ENCODE peak calls at places on chromosomes 3 and 15, in nine cellular contexts. D is activated naive CD4-positive, alpha-beta T cell treated with anti-CD3 and anti-CD28 coated beads for 36 hours; P is NCI-H774; X is GM06990; Q is NCI-H1417; H is T-helper 22 cell; Z is HT1080; S is T-helper 1 cell; E is stimulated activated CD8-positive, alpha-beta memory T cell treated with anti-CD3 and anti-CD28 coated beads, Interleukin-15, amount 100 ng/mL, for 24 hours. F is an unnamed sample.

GRCh38 chr3:110710156-110710555 is 361.5 kb upstream of the NECTIN3 start:
- DNase-seq in D (no peak), P (no peak), X (no peak), Q (no peak), H (no peak), Z (no peak), S (no peak), E (no peak), F (no peak)

GRCh38 chr3:143016321-143016972 is 15.1 kb downstream of the U2SURP start:
- DNase-seq in D (no peak), P (no peak), X (no peak), Q (peak), H (no peak), Z (peak), S (no peak), E (no peak), F (no peak)

GRCh38 chr15:49875392-49875791 is 243.6 kb downstream of the ATP8B4 start:
- DNase-seq in D (no peak), P (no peak), X (no peak), Q (no peak), H (no peak), Z (no peak), S (no peak), E (no peak), F (peak)

GRCh38 chr3:95923496-95924210 is 890.7 kb upstream of the EPHA6 start:
- DNase-seq in D (peak), P (no peak), X (no peak), Q (no peak), H (no peak), Z (peak), S (no peak), E (no peak), F (peak)

GRCh38 chr3:14885307-14885706 is 62.1 kb upstream of the NR2C2 start:
- DNase-seq in D (peak), P (no peak), X (no peak), Q (no peak), H (no peak), Z (no peak), S (no peak), E (no peak), F (no peak)

GRCh38 chr15:99550077-99550476 is 15.7 kb upstream of the MEF2A start:
- DNase-seq in D (peak), P (no peak), X (no peak), Q (no peak), H (no peak), Z (no peak), S (no peak), E (no peak), F (no peak)

GRCh38 chr15:98518823-98519561 is 129.3 kb upstream of the IGF1R start:
- DNase-seq in D (peak), P (peak), X (peak), Q (peak), H (no peak), Z (peak), S (peak), E (no peak), F (peak)

GRCh38 chr15:89330119-89330518 is 4.5 kb downstream of the POLG start:
- DNase-seq in D (no peak), P (no peak), X (no peak), Q (no peak), H (no peak), Z (no peak), S (no peak), E (no peak), F (no peak)

GRCh38 chr3:94185753-94186152 is 122.9 kb downstream of the NSUN3 start:
- DNase-seq in D (no peak), P (no peak), X (no peak), Q (no peak), H (no peak), Z (peak), S (no peak), E (no peak), F (peak)

GRCh38 chr15:60781211-60781713 is 302.3 kb upstream of the ICE2 start:
- DNase-seq in D (peak), P (no peak), X (no peak), Q (no peak), H (no peak), Z (no peak), S (no peak), E (no peak), F (no peak)

GRCh38 chr15:90716317-90716975 is 700 bp upstream of the BLM start:
- DNase-seq in D (no peak), P (peak), X (no peak), Q (no peak), H (no peak), Z (no peak), S (no peak), E (no peak), F (no peak)

GRCh38 chr3:13419356-13420050 is 619 bp downstream of the NUP210 start:
- DNase-seq in D (peak), P (no peak), X (peak), Q (peak), H (peak), Z (no peak), S (peak), E (peak), F (no peak)

GRCh38 chr3:188901126-188901525 is 270.6 kb upstream of the TPRG1 start:
- DNase-seq in D (no peak), P (no peak), X (no peak), Q (no peak), H (no peak), Z (peak), S (no peak), E (no peak), F (peak)

GRCh38 chr3:186663351-186664118 is 2.3 kb upstream of the HRG start:
- DNase-seq in D (no peak), P (no peak), X (no peak), Q (no peak), H (no peak), Z (no peak), S (no peak), E (no peak), F (no peak)

GRCh38 chr3:27591811-27592210 is 107.6 kb upstream of the SLC4A7 start:
- DNase-seq in D (peak), P (no peak), X (peak), Q (no peak), H (no peak), Z (no peak), S (no peak), E (no peak), F (no peak)

F was measured in mammary epithelial cell.